ENCODE peak calls at places on chromosomes 12 and 14, in six cellular contexts. S is A549, M is sigmoid colon, O is SK-N-SH, A is suprapubic skin, K is ovary. L is an unnamed sample.

GRCh38 chr14:55707365-55707804 is 127.4 kb downstream of the KTN1 start:
- DNase-seq in S (peak; percentile 61), M (no peak), O (no peak), A (no peak), K (no peak), L (no peak)

GRCh38 chr12:93571360-93571853 is 1.1 kb upstream of the SOCS2 start:
- DNase-seq in S (peak; percentile 79), M (peak; percentile 92), O (peak; percentile 86), A (peak; percentile 85), K (peak; percentile 83), L (peak; percentile 78)

GRCh38 chr12:23083267-23083666 is 458.3 kb downstream of the ETNK1 start:
- DNase-seq in S (peak; percentile 2), M (no peak), O (no peak), A (no peak), K (no peak), L (no peak)

GRCh38 chr14:99029150-99029915 is 242.7 kb downstream of the BCL11B start:
- DNase-seq in S (no peak), M (no peak), O (no peak), A (peak; percentile 59), K (no peak), L (no peak)

GRCh38 chr12:84756961-84757360 is 155.6 kb downstream of the SLC6A15 start:
- DNase-seq in S (no peak), M (no peak), O (no peak), A (no peak), K (no peak), L (no peak)

GRCh38 chr12:3744216-3744883 is 8.6 kb downstream of the CRACR2A start:
- DNase-seq in S (no peak), M (no peak), O (no peak), A (no peak), K (no peak), L (no peak)

GRCh38 chr12:116196226-116196625 is 81.3 kb downstream of the MED13L start:
- DNase-seq in S (no peak), M (no peak), O (no peak), A (no peak), K (no peak), L (no peak)

GRCh38 chr14:86035882-86036281 is 505.9 kb downstream of the FLRT2 start:
- DNase-seq in S (peak; percentile 31), M (no peak), O (peak; percentile 19), A (no peak), K (no peak), L (no peak)

GRCh38 chr12:111366075-111366474 is 2.8 kb downstream of the PHETA1 start:
- DNase-seq in S (no peak), M (no peak), O (no peak), A (no peak), K (no peak), L (no peak)

GRCh38 chr14:91918159-91918883 is 29.2 kb downstream of the FBLN5 start:
- DNase-seq in S (no peak), M (peak; percentile 69), O (no peak), A (no peak), K (peak; percentile 70), L (no peak)

GRCh38 chr12:98973395-98973794 is 328.3 kb downstream of the APAF1 start:
- DNase-seq in S (peak; percentile 60), M (no peak), O (no peak), A (no peak), K (no peak), L (no peak)

GRCh38 chr14:99514552-99515300 is 33.5 kb downstream of the CCNK start:
- DNase-seq in S (no peak), M (no peak), O (peak; percentile 14), A (peak; percentile 80), K (peak; percentile 43), L (no peak)

GRCh38 chr12:109308534-109309440 is at the start of gene FOXN4:
- DNase-seq in S (no peak), M (no peak), O (peak; percentile 84), A (no peak), K (no peak), L (no peak)

GRCh38 chr14:93548102-93548843 is 117.5 kb downstream of the UNC79 start:
- DNase-seq in S (no peak), M (no peak), O (no peak), A (no peak), K (no peak), L (no peak)

GRCh38 chr12:131901431-131902331 is 7.3 kb downstream of the ULK1 start:
- DNase-seq in S (peak; percentile 21), M (peak; percentile 68), O (no peak), A (no peak), K (peak; percentile 44), L (no peak)
- TF ChIP-seq EP300 in S (no peak), M (no peak), O (no peak), A (no peak), K (no peak), L (no peak)

DNA sequence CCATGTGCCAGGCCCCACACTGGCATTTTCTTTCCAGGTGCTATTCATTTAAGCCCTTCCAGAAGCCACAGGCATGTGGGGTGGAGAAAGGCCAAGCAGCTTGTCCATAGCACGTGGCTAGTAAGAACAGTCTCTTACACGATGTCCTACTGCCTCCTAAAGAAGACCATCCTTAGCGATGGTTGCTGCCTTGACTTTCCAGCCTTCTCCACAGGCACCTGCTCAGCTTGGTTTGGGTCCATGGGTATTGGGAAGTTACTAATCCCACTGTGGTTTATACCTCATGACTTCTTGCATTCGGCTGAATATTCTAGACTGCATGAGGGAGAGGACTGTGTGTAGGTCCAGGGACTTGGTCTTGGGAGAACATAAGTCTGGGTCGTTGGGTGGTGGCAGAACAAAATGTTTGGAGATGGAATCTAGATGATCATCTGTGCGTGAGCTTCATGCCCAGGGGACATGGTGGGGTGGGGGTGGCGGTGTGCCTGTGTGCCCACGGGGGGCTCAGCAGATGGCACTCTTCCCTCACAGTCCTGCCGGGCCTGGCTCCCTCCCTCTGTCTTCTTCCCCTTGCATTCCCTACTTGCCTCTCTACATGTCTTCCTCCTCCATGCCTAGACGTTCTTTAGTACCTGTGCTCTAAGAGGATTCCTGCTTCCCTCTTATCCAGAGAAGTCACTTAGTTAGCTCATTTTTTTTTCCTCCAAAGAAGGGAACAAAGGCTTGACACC is 49.1 kb downstream of the NINJ2 start:
- DNase-seq in S (peak; percentile 76), M (no peak), O (peak; percentile 73), A (no peak), K (no peak), L (peak; percentile 21)
- TF ChIP-seq CTCF in S (peak; percentile 54), M (no peak), O (peak; percentile 35), A (no peak), K (no peak), L (no peak)

GRCh38 chr14:104980601-104981531 is 2.7 kb upstream of the AHNAK2 start:
- DNase-seq in S (no peak), M (peak; percentile 58), O (no peak), A (peak; percentile 72), K (peak; percentile 22), L (no peak)

GRCh38 chr14:104977681-104978647 is at the start of gene AHNAK2:
- DNase-seq in S (peak; percentile 82), M (peak; percentile 86), O (peak; percentile 95), A (peak; percentile 79), K (peak; percentile 60), L (peak; percentile 79)

GRCh38 chr14:104981699-104982541 is 3.7 kb upstream of the CLBA1 start:
- DNase-seq in S (no peak), M (peak; percentile 55), O (no peak), A (peak; percentile 72), K (peak; percentile 34), L (no peak)

GRCh38 chr14:104978774-104979691 is 859 bp upstream of the AHNAK2 start:
- DNase-seq in S (no peak), M (peak; percentile 68), O (no peak), A (peak; percentile 78), K (peak; percentile 36), L (no peak)

GRCh38 chr14:104979758-104980591 is 1.8 kb upstream of the AHNAK2 start:
- DNase-seq in S (peak; percentile 67), M (peak; percentile 86), O (peak; percentile 81), A (peak; percentile 78), K (peak; percentile 54), L (no peak)
- TF ChIP-seq EP300 in S (no peak), M (no peak), O (no peak), A (no peak), K (no peak), L (peak; percentile 75)

GRCh38 chr12:49903700-49904423 is at the start of gene FAIM2:
- DNase-seq in S (no peak), M (peak; percentile 82), O (peak; percentile 92), A (no peak), K (peak; percentile 75), L (peak; percentile 24)

GRCh38 chr12:49901026-49901425 is 2.7 kb downstream of the FAIM2 start:
- DNase-seq in S (no peak), M (peak; percentile 38), O (no peak), A (no peak), K (no peak), L (no peak)

GRCh38 chr12:49901986-49902385 is 1.7 kb downstream of the FAIM2 start:
- DNase-seq in S (no peak), M (peak; percentile 17), O (no peak), A (no peak), K (peak; percentile 22), L (no peak)

GRCh38 chr12:49903351-49903699 is 375 bp downstream of the FAIM2 start:
- DNase-seq in S (no peak), M (peak; percentile 66), O (no peak), A (no peak), K (peak; percentile 35), L (no peak)

DNA sequence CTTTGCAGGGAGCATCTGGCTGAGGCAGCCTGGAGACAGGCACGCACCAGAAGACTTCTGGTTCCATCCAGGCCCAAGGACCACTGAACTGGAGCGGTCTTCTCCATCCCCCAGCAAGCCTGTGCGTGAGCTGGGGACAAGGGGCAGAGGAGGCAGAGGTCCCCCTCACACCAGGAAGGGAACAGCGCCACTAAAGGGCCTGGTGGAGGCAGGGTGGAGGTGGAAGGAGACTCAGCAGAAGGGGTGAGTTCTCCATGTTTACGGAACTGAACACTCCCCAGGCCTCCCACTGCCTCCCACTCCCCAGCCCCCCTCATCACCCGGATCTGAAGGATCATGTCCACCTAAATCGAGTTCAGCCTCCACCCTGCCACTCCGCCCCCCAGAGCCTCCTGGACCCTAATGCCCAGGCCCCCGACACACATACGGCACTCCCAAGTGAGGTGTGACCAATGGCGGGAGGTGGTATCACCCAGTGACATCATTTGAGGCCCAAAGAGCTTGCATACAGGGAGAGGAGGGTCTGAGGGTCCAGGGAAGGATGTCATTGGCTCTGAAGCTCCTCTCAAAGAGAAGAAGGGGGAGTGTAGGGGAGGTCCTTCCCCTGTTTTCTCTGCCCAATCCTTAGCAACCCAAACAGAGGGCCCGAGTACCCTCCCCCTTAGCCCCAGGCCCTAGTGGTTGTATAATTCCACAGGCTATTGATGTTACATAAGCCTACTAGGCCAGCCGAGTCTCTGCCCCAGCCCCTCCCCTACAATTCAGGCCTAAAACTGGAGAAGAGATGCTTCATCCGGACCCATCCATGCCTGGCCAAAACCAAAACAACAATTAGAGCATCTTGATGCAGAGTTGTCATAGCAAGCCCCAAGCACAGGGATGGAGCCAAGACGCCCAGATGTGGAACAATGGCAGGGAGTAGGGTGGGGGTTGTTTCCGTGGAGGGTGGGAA is 1.0 kb downstream of the FAIM2 start:
- DNase-seq in S (no peak), M (peak; percentile 61), O (peak; percentile 62), A (no peak), K (peak; percentile 29), L (no peak)
- TF ChIP-seq CTCF in S (no peak), M (no peak), O (no peak), A (no peak), K (no peak), L (no peak)

L was measured in transverse colon.